ENCODE peak calls at places on chromosomes 5 and 9, in ten cellular contexts. T is HFF-Myc, V is kidney, G is MV-4-11, Y is left lobe of liver, Z is AG09319, F is PC-3, I is fibroblast of the aortic adventitia, S is iPS DF 6.9, C is amygdala. E is an unnamed sample.

GRCh38 chr9:4600363-4600762 is 61.7 kb upstream of the PLPP6 start:
- DNase-seq in C (no peak), Y (no peak), S (no peak), Z (no peak), I (no peak), T (no peak), V (no peak), G (no peak), F (no peak), E (no peak)

GRCh38 chr9:4281676-4282075 is 18.2 kb downstream of the GLIS3 start:
- DNase-seq in T (no peak), Z (no peak), F (no peak), V (no peak), S (no peak), I (no peak), Y (no peak), C (no peak), G (no peak), E (no peak)

GRCh38 chr9:125137200-125137599 is 6.1 kb downstream of the SCAI start:
- DNase-seq in T (peak), Z (peak), Y (no peak), S (no peak), C (no peak), V (no peak), I (peak), G (no peak), F (peak), E (peak)

GRCh38 chr5:126732716-126733115 is 44.2 kb upstream of the LMNB1 start:
- DNase-seq in V (no peak), T (no peak), G (no peak), I (no peak), Z (no peak), F (no peak), C (no peak), Y (peak), S (no peak), E (no peak)

GRCh38 chr5:76546497-76547102 is 76.6 kb downstream of the F2RL2 start:
- DNase-seq in I (no peak), T (no peak), Y (no peak), G (no peak), C (no peak), Z (no peak), V (no peak), F (no peak), S (no peak), E (no peak)

GRCh38 chr5:1105350-1106265 is 6.3 kb downstream of the SLC12A7 start:
- DNase-seq in Y (peak), C (no peak), I (peak), V (no peak), F (no peak), S (no peak), G (peak), Z (no peak), T (no peak), E (no peak)

GRCh38 chr9:11328326-11328725 is 715.5 kb upstream of the PTPRD start:
- DNase-seq in C (no peak), T (no peak), S (no peak), Z (no peak), V (no peak), G (no peak), Y (no peak), I (no peak), F (no peak), E (no peak)

GRCh38 chr9:35905912-35906679 is at the start of gene HRCT1:
- DNase-seq in Y (peak), Z (peak), F (peak), V (peak), G (no peak), S (no peak), I (peak), C (no peak), T (peak), E (peak)

GRCh38 chr9:123269316-123269715 is 930 bp upstream of the STRBP start:
- DNase-seq in Y (no peak), F (no peak), G (no peak), C (no peak), V (no peak), T (no peak), Z (no peak), S (no peak), I (no peak), E (no peak)

GRCh38 chr5:8491254-8491653 is 622.3 kb downstream of the MTRR start:
- DNase-seq in Z (no peak), G (no peak), I (peak), F (peak), Y (no peak), S (no peak), T (no peak), V (no peak), C (no peak), E (no peak)

GRCh38 chr5:141430332-141431113 is at the start of gene PCDHGA12:
- DNase-seq in C (no peak), V (no peak), Y (no peak), G (peak), S (no peak), Z (peak), T (peak), I (peak), F (no peak), E (peak)

GRCh38 chr5:83321656-83322055 is 149.9 kb upstream of the VCAN start:
- DNase-seq in S (no peak), V (no peak), G (no peak), Z (peak), F (peak), C (no peak), Y (no peak), I (peak), T (peak), E (no peak)

GRCh38 chr9:121876658-121877271 is 216.3 kb downstream of the TTLL11 start:
- DNase-seq in S (no peak), G (no peak), F (peak), T (no peak), I (peak), Y (no peak), C (no peak), Z (peak), V (no peak), E (peak)

GRCh38 chr9:134636142-134636507 is 5.5 kb upstream of the COL5A1 start:
- DNase-seq in T (no peak), Y (no peak), C (no peak), F (no peak), Z (no peak), I (no peak), V (no peak), G (no peak), S (no peak), E (no peak)

GRCh38 chr9:129665814-129666511 is 516 bp downstream of the PRRX2 start:
- DNase-seq in G (no peak), Y (no peak), F (no peak), T (no peak), S (no peak), V (no peak), Z (no peak), I (no peak), C (no peak), E (no peak)

GRCh38 chr9:128394404-128395168 is 23.4 kb downstream of the URM1 start:
- DNase-seq in G (no peak), Z (no peak), C (no peak), V (no peak), Y (no peak), S (no peak), F (peak), T (no peak), I (no peak), E (no peak)

GRCh38 chr5:151408633-151409243 is 38.7 kb upstream of the SLC36A1 start:
- DNase-seq in I (no peak), S (no peak), Y (no peak), Z (no peak), F (peak), T (no peak), G (peak), C (no peak), V (no peak), E (no peak)

GRCh38 chr9:129148463-129149204 is 29.4 kb downstream of the IER5L start:
- DNase-seq in I (no peak), Z (no peak), G (no peak), Y (no peak), T (no peak), V (no peak), C (no peak), F (no peak), S (no peak), E (no peak)

GRCh38 chr5:151198861-151199260 is 25.0 kb downstream of the CCDC69 start:
- DNase-seq in V (no peak), Y (peak), I (no peak), F (no peak), G (no peak), C (no peak), S (no peak), Z (no peak), T (no peak), E (no peak)

GRCh38 chr9:109182940-109183798 is 16.1 kb upstream of the FRRS1L start:
- DNase-seq in Y (peak), S (no peak), C (no peak), G (no peak), F (peak), Z (no peak), I (peak), V (no peak), T (no peak), E (no peak)

GRCh38 chr5:112914584-112914983 is 7.4 kb downstream of the REEP5 start:
- DNase-seq in I (no peak), F (no peak), Z (no peak), G (no peak), C (no peak), Y (no peak), T (no peak), V (no peak), S (no peak), E (no peak)

GRCh38 chr5:594241-594860 is 17.8 kb upstream of the CEP72 start:
- DNase-seq in F (no peak), Y (no peak), S (no peak), Z (no peak), V (no peak), C (no peak), T (no peak), G (peak), I (no peak), E (no peak)

GRCh38 chr9:6758418-6759113 is 793 bp downstream of the KDM4C start:
- DNase-seq in G (peak), C (no peak), S (no peak), Y (peak), V (peak), T (no peak), Z (peak), I (no peak), F (peak), E (no peak)

GRCh38 chr5:146072595-146072994 is 32.8 kb downstream of the PLAC8L1 start:
- DNase-seq in Y (no peak), I (no peak), T (no peak), C (no peak), Z (no peak), F (no peak), G (no peak), S (no peak), V (no peak), E (no peak)

GRCh38 chr5:130529111-130529510 is 624.8 kb downstream of the CHSY3 start:
- DNase-seq in S (no peak), T (no peak), F (no peak), G (no peak), Y (no peak), C (no peak), I (no peak), Z (no peak), V (no peak), E (no peak)

GRCh38 chr9:136453326-136453725 is 13.7 kb upstream of the INPP5E start:
- DNase-seq in I (no peak), F (no peak), V (no peak), C (no peak), S (no peak), T (no peak), G (no peak), Z (no peak), Y (no peak), E (no peak)

GRCh38 chr5:137888489-137888874 is 775 bp upstream of the PKD2L2 start:
- DNase-seq in S (no peak), T (no peak), G (no peak), F (no peak), Y (no peak), C (no peak), Z (no peak), I (peak), V (no peak), E (no peak)

GRCh38 chr5:114658179-114658578 is 296.3 kb downstream of the KCNN2 start:
- DNase-seq in F (no peak), V (no peak), Z (no peak), T (no peak), I (no peak), C (no peak), S (no peak), G (no peak), Y (no peak), E (no peak)

E was measured in non-pigmented ciliary epithelial cell.